ENCODE peak calls at places on chromosomes 6 and 20, in five cellular contexts. B is RWPE2, D is adrenal gland, G is right lobe of liver, J is IMR-90. W is an unnamed sample.

GRCh38 chr6:19472168-19472567 is 365.0 kb upstream of the ID4 start:
- DNase-seq in G (no peak), J (peak; percentile 73), B (peak; percentile 87), D (no peak), W (no peak)

GRCh38 chr20:58576590-58576944 is 61.4 kb upstream of the APCDD1L start:
- DNase-seq in B (no peak), J (no peak), G (no peak), D (no peak), W (no peak)

GRCh38 chr6:153568601-153569000 is 437.5 kb upstream of the RGS17 start:
- DNase-seq in G (no peak), J (no peak), B (no peak), D (no peak), W (no peak)

GRCh38 chr6:167551634-167552630 is 227.0 kb downstream of the TTLL2 start:
- DNase-seq in J (no peak), B (no peak), G (no peak), D (no peak), W (no peak)

GRCh38 chr6:26600759-26601158 is 4.0 kb downstream of the ABT1 start:
- DNase-seq in J (no peak), B (no peak), G (no peak), D (no peak), W (no peak)

GRCh38 chr6:45421700-45422540 is 44.2 kb upstream of the SUPT3H start:
- DNase-seq in J (peak; percentile 67), G (peak; percentile 56), D (peak; percentile 49), B (peak; percentile 72), W (peak; percentile 57)

GRCh38 chr6:123997223-123997622 is 193.6 kb downstream of the NKAIN2 start:
- DNase-seq in G (no peak), B (no peak), J (no peak), D (no peak), W (no peak)

GRCh38 chr6:138099832-138100231 is 7.4 kb downstream of the PERP start:
- DNase-seq in B (no peak), J (peak; percentile 84), G (no peak), D (no peak), W (no peak)

GRCh38 chr6:16969699-16970695 is 131.9 kb upstream of the STMND1 start:
- DNase-seq in G (no peak), B (no peak), J (no peak), D (no peak), W (no peak)

GRCh38 chr20:44398303-44398702 is 42.8 kb downstream of the HNF4A start:
- DNase-seq in G (no peak), D (no peak), J (peak; percentile 64), B (no peak), W (no peak)

GRCh38 chr20:18543932-18544331 is 23.3 kb upstream of the SMIM26 start:
- DNase-seq in D (no peak), B (no peak), G (peak; percentile 98), J (no peak), W (peak; percentile 85)

GRCh38 chr6:34059914-34060313 is 86.0 kb downstream of the GRM4 start:
- DNase-seq in D (no peak), J (no peak), B (no peak), G (no peak), W (no peak)

GRCh38 chr6:145148392-145149175 is 586.7 kb downstream of the EPM2A start:
- DNase-seq in B (peak; percentile 85), J (peak; percentile 63), G (no peak), D (peak; percentile 76), W (peak; percentile 29)

GRCh38 chr20:4661191-4661590 is 60.5 kb upstream of the PRND start:
- DNase-seq in B (no peak), J (no peak), D (no peak), G (no peak), W (no peak)

GRCh38 chr20:33864324-33864963 is 53.3 kb downstream of the CHMP4B start:
- DNase-seq in J (no peak), D (no peak), G (no peak), B (peak; percentile 66), W (no peak)

GRCh38 chr20:44215125-44215524 is 4.6 kb upstream of the OSER1 start:
- DNase-seq in D (peak; percentile 76), B (no peak), G (peak; percentile 70), J (peak; percentile 62), W (peak; percentile 73)

GRCh38 chr6:35665573-35665972 is 23.1 kb downstream of the FKBP5 start:
- DNase-seq in G (no peak), B (no peak), J (no peak), D (no peak), W (no peak)

GRCh38 chr6:12160350-12160749 is 129.8 kb upstream of the EDN1 start:
- DNase-seq in D (peak; percentile 34), G (no peak), B (no peak), J (peak; percentile 57), W (no peak)

GRCh38 chr6:170029416-170030283 is 261.2 kb downstream of the DLL1 start:
- DNase-seq in G (peak; percentile 23), D (no peak), J (no peak), B (peak; percentile 49), W (peak; percentile 11)

GRCh38 chr6:54525731-54526130 is 217.5 kb downstream of the TINAG start:
- DNase-seq in B (no peak), D (no peak), G (no peak), J (peak; percentile 26), W (no peak)

GRCh38 chr20:18137412-18138265 is at the start of the genes KAT14 and PET117:
- DNase-seq in G (peak; percentile 92), D (peak; percentile 90), B (peak; percentile 81), J (peak; percentile 89), W (peak; percentile 90)

GRCh38 chr20:40741507-40742106 is 52.6 kb upstream of the MAFB start:
- DNase-seq in B (peak; percentile 68), G (peak; percentile 68), J (peak; percentile 34), D (peak; percentile 74), W (peak; percentile 67)

GRCh38 chr6:27650620-27651370 is 177.9 kb upstream of the ZNF184 start:
- DNase-seq in D (no peak), J (peak; percentile 35), B (no peak), G (no peak), W (no peak)

GRCh38 chr20:1993986-1994385 is at the start of gene PDYN:
- DNase-seq in D (no peak), G (no peak), B (no peak), J (no peak), W (no peak)

GRCh38 chr6:92647630-92648029 is 771.7 kb downstream of the EPHA7 start:
- DNase-seq in B (no peak), G (no peak), J (no peak), D (peak; percentile 41), W (no peak)

DNA sequence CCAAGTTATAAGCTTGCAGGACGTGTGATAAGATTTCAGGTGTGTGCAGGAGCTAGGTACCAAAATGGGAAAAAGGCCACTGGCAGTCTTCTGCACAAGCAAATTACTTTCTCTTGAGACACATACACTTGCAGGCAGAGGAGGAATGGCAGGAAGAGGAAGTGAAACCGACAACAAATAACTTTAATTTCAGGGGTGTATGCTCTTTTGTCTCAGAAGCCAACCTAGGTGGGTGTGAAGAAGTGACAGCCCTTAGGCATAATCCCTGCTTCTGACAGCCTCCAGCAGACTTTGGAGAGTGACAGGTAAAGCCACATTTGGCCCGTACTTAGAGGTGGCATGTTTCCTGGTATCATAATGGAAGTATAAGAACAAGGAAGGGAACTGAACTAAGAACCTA is 118.8 kb upstream of the TRAF3IP2 start:
- DNase-seq in G (no peak), J (no peak), D (no peak), B (no peak), W (no peak)
- H3K4me1 ChIP-seq in G (peaks cover 11% of the 10 kb centered on the region), J (peaks cover 7% of the 10 kb centered on the region), D (peaks cover 11% of the 10 kb centered on the region), B (no peaks in the 10 kb centered on the region), W (peaks cover 11% of the 10 kb centered on the region)

DNA sequence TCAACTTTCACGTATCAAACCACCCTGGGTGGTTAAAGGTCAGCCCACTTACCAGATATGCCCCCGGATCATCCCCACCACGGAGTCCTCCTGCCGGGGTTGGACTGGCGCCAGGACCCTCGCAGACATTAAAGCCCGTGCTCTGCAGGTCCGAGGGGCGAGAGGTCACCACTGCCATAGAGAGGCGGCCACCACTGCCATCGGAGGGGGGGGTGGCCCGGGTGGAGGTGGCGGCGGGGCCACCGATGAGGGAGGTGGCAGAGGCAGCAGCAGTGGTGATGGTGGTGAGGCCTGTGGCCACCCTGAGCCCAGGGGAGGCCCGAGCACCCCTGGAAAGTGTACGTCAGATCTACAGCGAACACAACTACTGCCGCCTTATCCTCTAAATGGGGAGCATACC is 76.3 kb downstream of the ASXL1 start:
- DNase-seq in G (no peak), J (no peak), B (peak; percentile 80), D (no peak), W (no peak)
- H3K36me3 ChIP-seq in G (peaks cover 58% of the 10 kb centered on the region), J (peaks cover 72% of the 10 kb centered on the region), B (peaks cover 100% of the 10 kb centered on the region), D (no peaks in the 10 kb centered on the region), W (peaks cover 100% of the 10 kb centered on the region)

DNA sequence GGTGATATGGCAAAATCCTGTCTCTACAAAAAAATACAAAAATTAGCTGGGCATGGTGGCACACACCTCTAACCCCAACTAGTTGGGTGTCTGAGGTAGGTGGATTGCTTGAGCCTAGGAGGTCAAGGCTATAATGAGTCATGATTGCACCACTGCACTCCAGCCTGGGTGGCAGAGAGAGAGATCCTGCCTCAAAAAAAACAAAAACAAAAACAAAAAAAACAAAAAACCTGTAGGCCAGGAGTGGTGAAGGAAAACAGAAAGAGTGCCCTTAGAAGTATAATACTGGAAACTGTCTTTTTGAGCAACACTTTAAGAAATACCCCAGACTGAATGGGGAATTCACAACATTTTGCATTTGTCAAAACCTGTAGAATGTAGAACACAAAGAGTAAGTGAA is 85.3 kb downstream of the JARID2 start:
- DNase-seq in D (no peak), G (peak; percentile 55), J (no peak), B (no peak), W (no peak)
- H3K4me1 ChIP-seq in D (peaks cover 64% of the 10 kb centered on the region), G (peaks cover 18% of the 10 kb centered on the region), J (peaks cover 21% of the 10 kb centered on the region), B (peaks cover 25% of the 10 kb centered on the region), W (peaks cover 6% of the 10 kb centered on the region)

DNA sequence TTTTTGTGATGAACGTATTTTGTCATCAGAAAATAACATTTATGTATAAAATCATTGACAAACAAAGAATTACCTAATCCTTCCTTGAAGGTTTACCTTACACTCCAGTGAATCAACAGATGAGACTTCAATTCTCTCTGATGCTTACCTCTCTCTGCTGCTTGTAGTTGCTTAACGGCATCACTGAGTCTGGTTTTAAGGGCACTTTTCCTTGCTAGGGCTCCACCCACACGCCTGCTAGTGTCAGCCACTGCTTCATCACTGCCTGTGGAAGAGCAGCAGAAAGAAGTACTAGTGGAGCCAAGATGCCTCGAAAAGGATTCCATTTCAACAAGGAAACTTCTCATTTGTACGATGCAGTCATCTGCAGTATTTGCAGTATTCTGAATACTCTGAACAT is 63.0 kb downstream of the FAM229B start:
- DNase-seq in J (peak; percentile 47), D (no peak), G (no peak), B (no peak), W (no peak)
- H3K36me3 ChIP-seq in J (peaks cover 14% of the 10 kb centered on the region), D (no peaks in the 10 kb centered on the region), G (no peaks in the 10 kb centered on the region), B (no peaks in the 10 kb centered on the region), W (peaks cover 25% of the 10 kb centered on the region)

DNA sequence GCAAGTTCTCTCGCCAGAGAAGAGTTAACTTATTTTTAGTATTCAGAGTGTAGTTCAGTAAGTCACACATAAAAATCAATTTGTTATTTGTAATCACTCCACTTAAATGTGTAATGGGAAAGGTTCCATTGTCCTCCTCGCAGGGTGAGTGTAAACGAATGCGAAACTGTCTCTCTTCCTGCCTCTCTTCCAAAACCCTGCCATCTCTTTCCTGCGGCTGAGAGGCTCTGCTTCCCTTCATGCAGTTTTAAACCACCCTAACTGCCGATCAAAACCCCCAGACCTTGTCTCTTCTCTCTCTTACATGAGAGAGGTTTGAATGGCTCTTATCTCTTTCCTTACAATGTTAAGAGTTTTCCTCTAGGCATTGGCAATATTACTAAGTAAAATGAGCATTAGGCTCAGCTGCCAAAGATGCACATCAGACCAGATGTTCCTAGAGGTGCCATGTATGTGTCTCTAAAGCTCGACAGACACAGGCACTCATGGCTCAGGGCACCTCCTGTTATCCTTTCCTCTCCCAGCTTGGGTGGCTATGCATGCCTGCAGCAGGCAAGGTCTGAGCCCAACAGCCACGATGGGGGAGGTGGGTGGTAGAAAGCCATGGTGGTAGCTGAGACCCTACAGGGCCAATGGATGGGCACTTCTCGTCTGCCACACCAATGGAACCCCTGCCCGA is 91.2 kb downstream of the JARID2 start:
- DNase-seq in D (no peak), B (no peak), G (no peak), J (no peak), W (no peak)
- H3K4me1 ChIP-seq in D (peaks cover 29% of the 10 kb centered on the region), B (peaks cover 14% of the 10 kb centered on the region), G (peaks cover 12% of the 10 kb centered on the region), J (peaks cover 8% of the 10 kb centered on the region), W (peaks cover 72% of the 10 kb centered on the region)